ENCODE peak calls at places on chromosomes 2 and 18, in seven cellular contexts. R is mammary epithelial cell, K is left lung, M is cardiac fibroblast, L is uterus, T is lower lobe of right lung, B is tibial nerve. W is an unnamed sample.

GRCh38 chr2:111705711-111706323 is 178.2 kb downstream of the ANAPC1 start:
- DNase-seq in K (no peak), M (peak; percentile 72), B (no peak), T (no peak), L (no peak), R (peak; percentile 89), W (peak; percentile 81)

GRCh38 chr2:144383571-144383970 is 136.3 kb downstream of the ZEB2 start:
- DNase-seq in K (no peak), M (no peak), L (no peak), B (no peak), R (no peak), T (no peak), W (no peak)

GRCh38 chr2:189540551-189540950 is 40.0 kb downstream of the SLC40A1 start:
- DNase-seq in K (no peak), L (no peak), T (no peak), B (no peak), R (peak; percentile 79), M (no peak), W (peak; percentile 77)

GRCh38 chr2:18149660-18150246 is 271.3 kb downstream of the KCNS3 start:
- DNase-seq in L (no peak), T (no peak), K (no peak), M (peak; percentile 58), R (peak; percentile 24), B (no peak), W (peak; percentile 62)

GRCh38 chr2:189012373-189012772 is 38.2 kb downstream of the COL3A1 start:
- DNase-seq in M (no peak), K (no peak), R (no peak), L (no peak), B (no peak), T (no peak), W (no peak)

GRCh38 chr2:191049728-191050639 is 36.0 kb upstream of the STAT1 start:
- DNase-seq in M (peak; percentile 73), L (no peak), K (no peak), B (peak; percentile 29), R (no peak), T (no peak), W (no peak)

GRCh38 chr18:37457337-37457736 is 108.3 kb downstream of the CELF4 start:
- DNase-seq in L (no peak), B (no peak), T (no peak), M (no peak), K (no peak), R (no peak), W (no peak)

GRCh38 chr2:230220347-230220969 is 674 bp upstream of the SP110 start:
- DNase-seq in K (no peak), T (no peak), B (no peak), R (no peak), M (no peak), L (no peak), W (no peak)

GRCh38 chr2:9617296-9617695 is 13.5 kb downstream of the YWHAQ start:
- DNase-seq in R (no peak), T (no peak), K (no peak), L (no peak), M (no peak), B (no peak), W (no peak)

GRCh38 chr2:40243581-40243980 is 208.3 kb downstream of the SLC8A1 start:
- DNase-seq in M (peak; percentile 31), T (no peak), R (no peak), K (no peak), B (no peak), L (no peak), W (no peak)

GRCh38 chr2:109381327-109381820 is 232.4 kb downstream of the SEPTIN10 start:
- DNase-seq in T (no peak), R (no peak), B (no peak), M (no peak), L (peak; percentile 5), K (no peak), W (no peak)

GRCh38 chr18:28088477-28088876 is 88.5 kb downstream of the CDH2 start:
- DNase-seq in L (no peak), R (no peak), T (no peak), M (no peak), B (no peak), K (no peak), W (no peak)

GRCh38 chr2:66573412-66573811 is 138.5 kb downstream of the MEIS1 start:
- DNase-seq in L (no peak), K (no peak), M (no peak), B (no peak), T (no peak), R (no peak), W (peak; percentile 75)

GRCh38 chr18:62438402-62438801 is 84.4 kb upstream of the ZCCHC2 start:
- DNase-seq in T (no peak), B (no peak), K (no peak), M (no peak), R (no peak), L (no peak), W (no peak)

GRCh38 chr2:72813841-72814240 is 12.0 kb downstream of the EXOC6B start:
- DNase-seq in R (peak; percentile 42), L (no peak), T (no peak), M (peak; percentile 55), B (no peak), K (no peak), W (peak; percentile 69)

GRCh38 chr2:74454654-74455511 is at the start of gene INO80B:
- DNase-seq in L (peak; percentile 96), K (peak; percentile 94), M (peak; percentile 99), B (peak; percentile 94), R (peak; percentile 96), T (peak; percentile 95), W (peak; percentile 99)

GRCh38 chr2:68045337-68045736 is 17.5 kb downstream of the C1D start:
- DNase-seq in M (no peak), L (no peak), B (no peak), T (no peak), K (no peak), R (no peak), W (peak; percentile 13)

GRCh38 chr2:11498543-11499034 is 32.6 kb upstream of the E2F6 start:
- DNase-seq in K (peak; percentile 76), R (peak; percentile 16), L (peak; percentile 54), T (no peak), M (no peak), B (peak; percentile 64), W (no peak)

GRCh38 chr2:179444056-179444455 is 179.4 kb upstream of the SESTD1 start:
- DNase-seq in K (no peak), M (peak; percentile 49), R (no peak), L (peak; percentile 38), T (no peak), B (peak; percentile 51), W (peak; percentile 16)

GRCh38 chr2:159516241-159516758 is 100.0 kb downstream of the BAZ2B start:
- DNase-seq in M (peak; percentile 40), K (no peak), L (no peak), B (no peak), R (peak; percentile 80), T (no peak), W (peak; percentile 89)

GRCh38 chr2:43636616-43637015 is 444 bp upstream of the PLEKHH2 start:
- DNase-seq in L (no peak), K (no peak), R (no peak), B (no peak), M (no peak), T (no peak), W (no peak)

GRCh38 chr2:200625958-200626363 is 40.1 kb downstream of the AOX1 start:
- DNase-seq in L (no peak), K (no peak), M (peak; percentile 39), B (no peak), T (no peak), R (no peak), W (no peak)

GRCh38 chr2:10059016-10059351 is 15.6 kb downstream of the KLF11 start:
- DNase-seq in T (peak; percentile 32), L (no peak), K (no peak), R (no peak), M (no peak), B (no peak), W (no peak)

GRCh38 chr2:219277703-219278654 is 1.2 kb upstream of the DNAJB2 start:
- DNase-seq in B (peak; percentile 81), T (peak; percentile 83), R (peak; percentile 71), M (peak; percentile 84), K (peak; percentile 93), L (peak; percentile 82), W (peak; percentile 80)

GRCh38 chr18:12838178-12838634 is 45.8 kb downstream of the PTPN2 start:
- DNase-seq in M (peak; percentile 94), L (peak; percentile 22), R (peak; percentile 94), T (peak; percentile 80), K (no peak), B (peak; percentile 14), W (peak; percentile 98)

GRCh38 chr2:181657379-181657778 is 474 bp upstream of the CERKL start:
- DNase-seq in R (no peak), M (no peak), T (no peak), L (no peak), B (no peak), K (no peak), W (no peak)
- H3K4me3 ChIP-seq in R (no peak overlapping the region), M (no peak overlapping the region), T (peak overlapping the region; percentile 66), L (no peak overlapping the region), B (no peak overlapping the region), K (peak overlapping the region; percentile 52), W (no peak overlapping the region)

DNA sequence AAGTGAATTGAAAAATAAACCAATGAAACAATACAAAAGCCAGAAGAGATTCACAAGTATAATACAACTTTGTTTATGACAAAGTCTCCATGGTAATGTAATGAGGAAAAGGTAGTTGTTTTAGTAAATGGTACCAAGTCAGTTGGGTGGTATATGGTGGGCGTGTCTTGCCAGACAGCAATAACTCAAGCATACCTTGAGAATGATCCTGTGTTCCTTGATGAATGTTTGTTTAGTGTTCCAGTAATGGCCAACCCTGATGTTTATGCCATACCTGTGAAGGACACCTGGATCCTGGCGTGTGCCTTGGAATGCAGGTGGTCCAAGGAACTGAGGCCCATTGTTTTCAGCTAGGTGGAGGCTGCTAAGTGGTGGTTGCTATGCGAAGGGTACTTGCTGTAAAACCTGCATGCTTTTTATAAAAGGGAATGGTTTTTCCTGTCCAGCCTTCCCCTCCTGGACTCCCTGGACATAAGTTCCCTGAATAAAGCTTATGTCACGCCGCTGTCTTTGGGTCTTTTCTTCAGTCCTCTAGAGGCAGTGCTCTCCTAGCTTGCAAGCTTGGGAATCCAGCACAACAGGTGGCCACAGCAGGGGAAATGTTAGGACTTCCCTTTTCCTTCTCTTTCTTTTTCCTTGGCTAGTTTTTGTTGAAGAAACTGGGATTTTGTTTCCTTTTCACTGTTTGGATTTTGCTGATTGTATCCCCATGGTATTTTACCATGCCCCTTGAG is 54.7 kb downstream of the MTA3 start:
- DNase-seq in R (no peak), T (no peak), L (no peak), K (no peak), M (no peak), B (no peak), W (no peak)
- TF ChIP-seq CTCF in R (no peak), T (no peak), L (no peak), K (no peak), M (no peak), B (no peak), W (no peak)

GRCh38 chr2:60976875-60977561 is 40.5 kb upstream of the PEX13 start:
- DNase-seq in L (no peak), K (no peak), T (no peak), R (no peak), M (no peak), B (no peak), W (no peak)
- H3K4me3 ChIP-seq in L (no peak overlapping the region), K (no peak overlapping the region), T (no peak overlapping the region), R (no peak overlapping the region), M (no peak overlapping the region), B (no peak overlapping the region), W (no peak overlapping the region)

DNA sequence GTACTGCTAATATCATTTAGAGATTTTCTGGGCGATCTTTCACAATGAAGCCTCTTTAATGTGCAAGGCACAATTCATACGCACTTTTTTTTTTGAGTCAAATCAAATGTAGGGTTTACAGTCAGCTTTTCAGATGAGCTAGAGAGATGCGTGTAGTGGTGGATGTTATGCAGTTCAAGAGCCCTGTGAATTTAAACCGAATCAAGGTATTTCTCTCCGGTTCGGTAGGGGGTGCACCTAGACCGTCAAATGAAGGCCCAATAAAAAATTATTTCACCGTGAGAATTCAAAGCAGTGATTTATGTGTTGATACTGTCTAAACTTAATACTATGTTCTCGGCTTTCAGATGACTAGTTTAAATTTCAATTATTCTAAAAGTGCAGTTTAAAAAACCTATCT is 1.1 kb downstream of the PTH2R start:
- DNase-seq in M (peak; percentile 11), B (no peak), R (no peak), T (no peak), L (no peak), K (no peak), W (peak; percentile 47)
- TF ChIP-seq CTCF in M (peak; percentile 3), B (no peak), R (peak; percentile 39), T (no peak), L (no peak), K (no peak), W (peak; percentile 42)

W was measured in epithelial cell of esophagus.